ENCODE peak calls at places on chromosomes 11 and 22, in seven cellular contexts. T, Q, C, F, K, O and U are unnamed samples.
A peak's percentile ranks its signal among the peaks of the same experiment; 100 is the strongest.

GRCh38 chr11:96227244-96227643 is 115.8 kb downstream of the MAML2 start:
- DNase-seq in F (no peak), O (no peak), C (no peak), K (no peak), T (no peak), Q (no peak), U (no peak)

GRCh38 chr11:61160487-61161189 is 588 bp downstream of the VPS37C start:
- DNase-seq in F (no peak), K (no peak), Q (peak; percentile 43), O (no peak), T (no peak), C (no peak), U (peak; percentile 56)

GRCh38 chr11:45894555-45895247 is 9.2 kb downstream of the MAPK8IP1 start:
- DNase-seq in K (no peak), O (no peak), F (no peak), T (no peak), Q (no peak), C (no peak), U (no peak)

GRCh38 chr11:45374632-45375031 is 88.5 kb upstream of the SYT13 start:
- DNase-seq in O (no peak), T (no peak), Q (no peak), C (no peak), F (no peak), K (no peak), U (no peak)

GRCh38 chr11:72635931-72636330 is 38.3 kb downstream of the PDE2A start:
- DNase-seq in F (no peak), O (no peak), K (no peak), C (no peak), T (no peak), Q (no peak), U (no peak)

GRCh38 chr22:32684148-32684821 is 117.2 kb upstream of the TIMP3 start:
- DNase-seq in Q (no peak), C (no peak), K (peak; percentile 48), O (no peak), F (no peak), T (no peak), U (peak; percentile 59)

GRCh38 chr11:107040447-107041444 is 22.5 kb upstream of the GUCY1A2 start:
- DNase-seq in O (no peak), Q (peak; percentile 78), K (no peak), F (no peak), T (no peak), C (no peak), U (no peak)

GRCh38 chr11:33660962-33661361 is 39.7 kb downstream of the C11orf91 start:
- DNase-seq in C (no peak), Q (no peak), K (no peak), O (no peak), T (no peak), F (no peak), U (no peak)

GRCh38 chr11:74682731-74683278 is 48.4 kb downstream of the CHRDL2 start:
- DNase-seq in K (no peak), Q (no peak), T (no peak), O (no peak), F (no peak), C (no peak), U (no peak)